ENCODE peak calls at places on chromosomes 1 and 21, in seven cellular contexts. F is stimulated activated CD8-positive, alpha-beta memory T cell treated with anti-CD3 and anti-CD28 coated beads, Interleukin-2, amount 100 ng/mL, for 1 hour; N is ovary; P is hepatic stellate cell; E is H9; B is occipital lobe; U is A549. C is an unnamed sample.

GRCh38 chr1:81144240-81144639 is 656.5 kb upstream of the ADGRL2 start:
- DNase-seq in N (no peak), B (no peak), U (no peak), P (no peak), E (no peak), F (no peak), C (no peak)

GRCh38 chr1:32470991-32471694 is 6.3 kb downstream of the ZBTB8B start:
- DNase-seq in F (no peak), E (peak), U (no peak), N (no peak), P (no peak), B (no peak), C (no peak)

GRCh38 chr1:157626099-157626498 is 28.2 kb upstream of the FCRL4 start:
- DNase-seq in B (no peak), P (no peak), U (peak), N (no peak), E (peak), F (no peak), C (no peak)

GRCh38 chr21:45868488-45868887 is 113.1 kb upstream of the COL6A1 start:
- DNase-seq in E (peak), U (no peak), B (no peak), P (no peak), F (no peak), N (no peak), C (no peak)

GRCh38 chr1:39671433-39671792 is 494 bp downstream of the NT5C1A start:
- DNase-seq in F (no peak), B (peak), E (peak), N (peak), U (no peak), P (no peak), C (no peak)

GRCh38 chr1:39639333-39640130 is at the start of gene HEYL:
- DNase-seq in N (no peak), U (peak), F (peak), P (peak), E (peak), B (no peak), C (no peak)

GRCh38 chr21:42553435-42553834 is 39.8 kb downstream of the SLC37A1 start:
- DNase-seq in N (no peak), F (no peak), B (no peak), E (no peak), U (no peak), P (no peak), C (no peak)

GRCh38 chr1:15493869-15494390 is 18.0 kb downstream of the CELA2B start:
- DNase-seq in F (no peak), U (no peak), P (no peak), N (no peak), B (no peak), E (no peak), C (no peak)

GRCh38 chr1:193589597-193590040 is 403.2 kb upstream of the B3GALT2 start:
- DNase-seq in U (no peak), F (no peak), P (peak), E (no peak), B (no peak), N (peak), C (peak)

GRCh38 chr1:32115496-32115895 is 7.6 kb downstream of the KPNA6 start:
- DNase-seq in F (no peak), B (no peak), N (no peak), U (no peak), E (no peak), P (no peak), C (no peak)

GRCh38 chr21:42145569-42146250 is 73.2 kb upstream of the ABCG1 start:
- DNase-seq in N (peak), E (peak), U (peak), F (peak), B (peak), P (peak), C (no peak)

GRCh38 chr1:8379513-8380186 is 61.7 kb downstream of the SLC45A1 start:
- DNase-seq in B (no peak), N (no peak), F (no peak), P (no peak), U (no peak), E (no peak), C (no peak)

GRCh38 chr1:64245495-64245894 is 42.1 kb downstream of the UBE2U start:
- DNase-seq in P (no peak), E (no peak), N (no peak), U (no peak), B (no peak), F (no peak), C (no peak)

GRCh38 chr1:200317236-200317635 is 92.6 kb downstream of the ZNF281 start:
- DNase-seq in E (no peak), B (no peak), U (peak), F (no peak), P (no peak), N (no peak), C (no peak)

GRCh38 chr1:114152211-114153050 is 1.2 kb downstream of the SYT6 start:
- DNase-seq in F (no peak), E (no peak), B (no peak), U (peak), P (peak), N (peak), C (no peak)

GRCh38 chr1:25161981-25162380 is 70.3 kb downstream of the SYF2 start:
- DNase-seq in U (no peak), F (no peak), P (no peak), B (no peak), E (no peak), N (no peak), C (no peak)

GRCh38 chr1:247173431-247173830 is 1.6 kb upstream of the ZNF124 start:
- DNase-seq in F (no peak), E (no peak), B (no peak), P (no peak), N (no peak), U (no peak), C (no peak)

GRCh38 chr1:206135248-206135647 is 18.1 kb upstream of the AVPR1B start:
- DNase-seq in U (no peak), E (no peak), N (no peak), F (no peak), P (no peak), B (no peak), C (no peak)

GRCh38 chr1:225824522-225824921 is 14.6 kb downstream of the EPHX1 start:
- DNase-seq in B (no peak), E (no peak), N (no peak), F (no peak), P (no peak), U (no peak), C (no peak)

GRCh38 chr1:177872563-177872900 is 97.3 kb downstream of the SEC16B start:
- DNase-seq in N (no peak), B (no peak), P (no peak), U (no peak), E (no peak), F (no peak), C (no peak)

GRCh38 chr1:53468374-53468773 is 9.2 kb downstream of the DMRTB1 start:
- DNase-seq in F (no peak), U (no peak), E (no peak), N (no peak), B (no peak), P (no peak), C (no peak)

GRCh38 chr1:17235135-17235880 is 13.6 kb upstream of the PADI3 start:
- DNase-seq in E (no peak), N (no peak), B (no peak), F (no peak), U (peak), P (no peak), C (no peak)

GRCh38 chr1:248165186-248165585 is 9.4 kb upstream of the OR2M2 start:
- DNase-seq in U (no peak), P (no peak), E (no peak), B (no peak), N (no peak), F (no peak), C (no peak)

GRCh38 chr1:225737179-225737578 is 40.4 kb upstream of the SRP9 start:
- DNase-seq in N (no peak), P (no peak), F (no peak), E (no peak), U (peak), B (no peak), C (no peak)

C was measured in foreskin melanocyte.